ENCODE peak calls at places on chromosomes 5 and 9, in four cellular contexts. O, W, U and L are unnamed samples.

GRCh38 chr5:152092580-152092979 is 167.9 kb upstream of the GLRA1 start:
- DNase-seq in O (no peak), W (no peak), U (no peak), L (no peak)

GRCh38 chr5:8456846-8457186 is 587.9 kb downstream of the MTRR start:
- DNase-seq in O (no peak), W (no peak), U (no peak), L (no peak)

GRCh38 chr9:35993976-35994720 is 36.2 kb upstream of the OR2S2 start:
- DNase-seq in O (no peak), W (no peak), U (no peak), L (no peak)

GRCh38 chr9:6024035-6024554 is 8.7 kb upstream of the RANBP6 start:
- DNase-seq in O (peak; percentile 14), W (no peak), U (peak; percentile 35), L (peak; percentile 34)

GRCh38 chr5:72633649-72634048 is 126.4 kb upstream of the ZNF366 start:
- DNase-seq in O (no peak), W (no peak), U (no peak), L (no peak)

GRCh38 chr9:111481885-111482636 is 2.1 kb downstream of the ECPAS start:
- DNase-seq in O (no peak), W (no peak), U (peak; percentile 62), L (peak; percentile 41)

GRCh38 chr5:109907751-109908150 is 218.0 kb downstream of the MAN2A1 start:
- DNase-seq in O (no peak), W (no peak), U (no peak), L (no peak)

GRCh38 chr9:2758162-2758950 is 41.0 kb downstream of the KCNV2 start:
- DNase-seq in O (no peak), W (no peak), U (no peak), L (no peak)

GRCh38 chr9:137149367-137149766 is 10.4 kb downstream of the GRIN1 start:
- DNase-seq in O (no peak), W (no peak), U (no peak), L (no peak)

GRCh38 chr9:12697719-12698118 is 4.5 kb downstream of the TYRP1 start:
- DNase-seq in O (no peak), W (no peak), U (no peak), L (no peak)
- TF ChIP-seq ELF4 in O (no peak), W (no peak), U (no peak), L (no peak)

GRCh38 chr9:114004221-114004716 is 73.8 kb downstream of the AMBP start:
- DNase-seq in O (no peak), W (peak; percentile 9), U (no peak), L (no peak)
- TF ChIP-seq ELF4 in O (no peak), W (no peak), U (no peak), L (no peak)

DNA sequence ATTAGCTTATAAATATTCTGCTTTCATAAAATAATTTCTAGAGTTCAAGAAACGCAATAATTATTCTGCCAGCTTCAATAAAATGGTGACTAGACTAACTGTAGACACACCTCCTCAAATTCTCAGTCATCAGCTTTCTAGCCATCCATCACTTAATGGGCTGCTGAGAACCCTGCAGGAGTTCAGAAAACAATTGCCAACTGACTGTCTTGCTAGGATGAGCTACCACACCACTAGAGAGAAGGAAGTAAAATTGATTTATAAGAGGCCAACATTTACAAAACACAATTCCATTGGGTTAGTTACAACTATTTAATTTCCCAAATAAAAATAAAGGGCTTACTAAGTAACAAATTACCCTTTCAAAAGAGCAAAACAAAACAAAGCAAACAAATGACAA is 126.5 kb upstream of the PAPPA start:
- DNase-seq in O (no peak), W (no peak), U (no peak), L (no peak)
- TF ChIP-seq ELF4 in O (no peak), W (no peak), U (no peak), L (no peak)

GRCh38 chr5:135376961-135377621 is 21.9 kb downstream of the MACROH2A1 start:
- DNase-seq in O (no peak), W (no peak), U (no peak), L (no peak)
- TF ChIP-seq ELF4 in O (no peak), W (no peak), U (no peak), L (no peak)